ENCODE peak calls at places on chromosomes 7 and 10, in seven cellular contexts. C is HCT116; Z is A673; I is CD8-positive, alpha-beta memory T cell; Q is RWPE2; R is heart right ventricle; L is mesendoderm. S is an unnamed sample.

GRCh38 chr7:116446179-116446855 is 53.2 kb upstream of the CAV2 start:
- DNase-seq in C (no peak), Z (peak), I (no peak), Q (no peak), R (no peak), L (no peak), S (no peak)

GRCh38 chr10:96301616-96302015 is 2.6 kb upstream of the DNTT start:
- DNase-seq in C (no peak), Z (no peak), I (no peak), Q (no peak), R (no peak), L (peak), S (no peak)

GRCh38 chr7:5755704-5756131 is 25.7 kb downstream of the RNF216 start:
- DNase-seq in C (no peak), Z (peak), I (no peak), Q (no peak), R (no peak), L (no peak), S (no peak)

GRCh38 chr10:83522881-83523386 is 616.4 kb upstream of the GHITM start:
- DNase-seq in C (no peak), Z (no peak), I (no peak), Q (no peak), R (no peak), L (peak), S (peak)

GRCh38 chr10:71266147-71266917 is 52.7 kb upstream of the SLC29A3 start:
- DNase-seq in C (no peak), Z (peak), I (no peak), Q (no peak), R (peak), L (peak), S (peak)

GRCh38 chr7:91029688-91030087 is 234.5 kb upstream of the FZD1 start:
- DNase-seq in C (no peak), Z (no peak), I (no peak), Q (no peak), R (no peak), L (no peak), S (no peak)

GRCh38 chr10:11548763-11549089 is 62.7 kb downstream of the USP6NL start:
- DNase-seq in C (no peak), Z (no peak), I (no peak), Q (no peak), R (no peak), L (no peak), S (no peak)

GRCh38 chr7:99219185-99219767 is 11.4 kb upstream of the KPNA7 start:
- DNase-seq in C (no peak), Z (no peak), I (no peak), Q (no peak), R (no peak), L (no peak), S (no peak)

GRCh38 chr10:3574451-3574850 is 210.6 kb downstream of the KLF6 start:
- DNase-seq in C (no peak), Z (no peak), I (no peak), Q (no peak), R (no peak), L (no peak), S (no peak)

GRCh38 chr10:126017961-126018560 is 121.7 kb downstream of the FANK1 start:
- DNase-seq in C (no peak), Z (no peak), I (no peak), Q (no peak), R (no peak), L (no peak), S (no peak)

GRCh38 chr10:4319870-4320367 is 506.1 kb upstream of the AKR1E2 start:
- DNase-seq in C (no peak), Z (no peak), I (no peak), Q (no peak), R (no peak), L (no peak), S (no peak)

GRCh38 chr7:2757361-2757903 is 69.4 kb downstream of the AMZ1 start:
- DNase-seq in C (peak), Z (no peak), I (no peak), Q (no peak), R (peak), L (no peak), S (peak)

GRCh38 chr7:15015545-15016314 is 113.2 kb upstream of the DGKB start:
- DNase-seq in C (peak), Z (peak), I (no peak), Q (no peak), R (peak), L (peak), S (peak)

GRCh38 chr10:32744321-32744720 is 213.7 kb downstream of the ITGB1 start:
- DNase-seq in C (no peak), Z (no peak), I (no peak), Q (no peak), R (no peak), L (no peak), S (no peak)

GRCh38 chr7:121795736-121796135 is 77.2 kb upstream of the PTPRZ1 start:
- DNase-seq in C (no peak), Z (no peak), I (no peak), Q (no peak), R (no peak), L (no peak), S (no peak)

GRCh38 chr7:66380285-66380888 is 175.3 kb downstream of the TPST1 start:
- DNase-seq in C (peak), Z (no peak), I (no peak), Q (no peak), R (no peak), L (no peak), S (no peak)

GRCh38 chr7:16433568-16434122 is 12.3 kb upstream of the CRPPA start:
- DNase-seq in C (no peak), Z (no peak), I (no peak), Q (no peak), R (no peak), L (no peak), S (no peak)

GRCh38 chr7:139679731-139680594 is 97.8 kb downstream of the HIPK2 start:
- DNase-seq in C (no peak), Z (no peak), I (no peak), Q (no peak), R (no peak), L (no peak), S (no peak)

GRCh38 chr7:151091988-151092387 is 5.7 kb downstream of the AGAP3 start:
- DNase-seq in C (no peak), Z (no peak), I (no peak), Q (no peak), R (no peak), L (no peak), S (no peak)

GRCh38 chr7:150686030-150686626 is 622 bp downstream of the GIMAP2 start:
- DNase-seq in C (no peak), Z (peak), I (no peak), Q (no peak), R (no peak), L (no peak), S (no peak)

GRCh38 chr7:1387261-1387660 is 72.0 kb downstream of the MICALL2 start:
- DNase-seq in C (no peak), Z (no peak), I (no peak), Q (no peak), R (no peak), L (no peak), S (peak)

GRCh38 chr10:68154211-68154497 is 44.9 kb downstream of the MYPN start:
- DNase-seq in C (no peak), Z (peak), I (no peak), Q (no peak), R (peak), L (peak), S (peak)

GRCh38 chr10:664893-665292 is 24.6 kb downstream of the DIP2C start:
- DNase-seq in C (no peak), Z (no peak), I (no peak), Q (no peak), R (no peak), L (no peak), S (no peak)

GRCh38 chr10:98400482-98400881 is 14.5 kb downstream of the PYROXD2 start:
- DNase-seq in C (no peak), Z (no peak), I (no peak), Q (no peak), R (no peak), L (no peak), S (no peak)

GRCh38 chr10:34305189-34305588 is 509.9 kb downstream of the PARD3 start:
- DNase-seq in C (no peak), Z (no peak), I (no peak), Q (no peak), R (no peak), L (peak), S (no peak)

GRCh38 chr10:123991622-123992570 is 100.3 kb upstream of the CPXM2 start:
- DNase-seq in C (no peak), Z (no peak), I (no peak), Q (peak), R (no peak), L (no peak), S (no peak)

GRCh38 chr10:107653832-107654287 is 489.4 kb upstream of the SORCS1 start:
- DNase-seq in C (no peak), Z (peak), I (no peak), Q (no peak), R (no peak), L (no peak), S (no peak)

GRCh38 chr10:20986049-20986448 is 88.9 kb upstream of the NEBL start:
- DNase-seq in C (no peak), Z (no peak), I (no peak), Q (no peak), R (no peak), L (no peak), S (no peak)

GRCh38 chr10:126502481-126502880 is 114.2 kb upstream of the ADAM12 start:
- DNase-seq in C (no peak), Z (no peak), I (no peak), Q (no peak), R (no peak), L (no peak), S (no peak)

GRCh38 chr10:95445223-95445836 is 115.8 kb downstream of the SORBS1 start:
- DNase-seq in C (peak), Z (no peak), I (no peak), Q (no peak), R (peak), L (no peak), S (peak)

GRCh38 chr10:43702213-43702935 is 53.7 kb upstream of the ZNF32 start:
- DNase-seq in C (no peak), Z (no peak), I (no peak), Q (no peak), R (no peak), L (no peak), S (peak)

GRCh38 chr10:27244976-27245375 is 4.4 kb upstream of the ACBD5 start:
- DNase-seq in C (no peak), Z (no peak), I (no peak), Q (no peak), R (no peak), L (no peak), S (no peak)

GRCh38 chr10:124414077-124414476 is 4.6 kb downstream of the OAT start:
- DNase-seq in C (no peak), Z (no peak), I (no peak), Q (no peak), R (no peak), L (no peak), S (no peak)

GRCh38 chr10:50972591-50972990 is 87.2 kb upstream of the A1CF start:
- DNase-seq in C (no peak), Z (no peak), I (no peak), Q (no peak), R (no peak), L (no peak), S (no peak)

GRCh38 chr10:72340510-72340895 is 14.2 kb downstream of the DNAJB12 start:
- DNase-seq in C (no peak), Z (peak), I (peak), Q (no peak), R (peak), L (peak), S (peak)

GRCh38 chr10:127527891-127528290 is 21.2 kb upstream of the NPS start:
- DNase-seq in C (no peak), Z (peak), I (no peak), Q (no peak), R (peak), L (peak), S (peak)

GRCh38 chr10:30935078-30935477 is 96.6 kb downstream of the ZNF438 start:
- DNase-seq in C (no peak), Z (no peak), I (no peak), Q (no peak), R (no peak), L (no peak), S (no peak)

DNA sequence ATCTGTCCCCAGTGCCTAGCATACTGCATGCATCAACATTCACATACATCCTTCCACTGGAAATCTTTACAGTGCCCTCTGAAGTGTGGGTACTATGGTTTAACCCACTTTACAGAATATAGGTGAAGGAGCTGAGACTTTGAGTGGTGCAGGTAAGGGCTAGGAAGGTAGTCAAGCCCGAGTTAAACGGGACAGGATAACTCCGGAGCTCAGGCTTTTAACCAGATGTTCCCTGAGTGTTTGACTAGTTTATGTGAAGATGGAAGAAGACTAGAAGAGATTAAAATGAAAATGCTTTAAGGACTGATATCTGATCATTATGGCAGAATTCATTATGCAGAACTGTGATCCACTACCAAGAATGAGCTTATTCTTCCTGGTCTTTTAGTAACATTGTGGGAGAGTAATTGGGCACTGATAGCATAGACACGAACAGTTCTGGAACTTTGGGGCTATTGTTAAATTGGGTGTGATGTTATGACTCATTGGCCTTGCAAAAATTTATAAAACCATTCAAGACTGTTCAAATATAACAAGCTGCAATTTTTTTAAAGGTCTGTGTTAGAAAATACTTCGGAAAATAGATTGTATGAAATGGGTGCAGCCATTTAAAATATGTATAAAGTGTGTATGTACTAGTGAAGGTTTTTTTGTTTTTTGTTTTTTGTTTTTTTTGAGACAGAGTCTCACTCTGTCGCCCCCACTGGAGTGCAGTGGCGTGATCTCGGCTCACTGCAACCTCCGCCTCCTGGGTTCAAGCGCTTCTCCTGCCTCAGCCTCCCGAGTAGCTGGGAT is 4.4 kb downstream of the CUL1 start:
- DNase-seq in C (no peak), Z (no peak), I (no peak), Q (no peak), R (no peak), L (no peak), S (no peak)
- H3K27ac ChIP-seq in C (no peak), Z (no peak), I (no peak), Q (no peak), R (no peak), L (no peak), S (no peak)

GRCh38 chr7:7920056-7920455 is 48.5 kb upstream of the GLCCI1 start:
- DNase-seq in C (no peak), Z (no peak), I (no peak), Q (no peak), R (no peak), L (no peak), S (no peak)
- H3K4me3 ChIP-seq in C (no peak), Z (no peak), I (no peak), Q (no peak), R (no peak), L (no peak), S (no peak)

GRCh38 chr10:80442879-80443278 is 11.2 kb upstream of the TSPAN14 start:
- DNase-seq in C (no peak), Z (no peak), I (no peak), Q (no peak), R (no peak), L (no peak), S (no peak)

GRCh38 chr10:80443531-80443974 is 10.6 kb upstream of the TSPAN14 start:
- DNase-seq in C (no peak), Z (no peak), I (no peak), Q (no peak), R (no peak), L (peak), S (peak)

GRCh38 chr10:80444124-80444523 is 10.0 kb upstream of the TSPAN14 start:
- DNase-seq in C (no peak), Z (no peak), I (no peak), Q (no peak), R (no peak), L (no peak), S (no peak)

GRCh38 chr10:80447618-80448190 is 6.4 kb upstream of the TSPAN14 start:
- DNase-seq in C (no peak), Z (no peak), I (no peak), Q (no peak), R (no peak), L (no peak), S (no peak)

DNA sequence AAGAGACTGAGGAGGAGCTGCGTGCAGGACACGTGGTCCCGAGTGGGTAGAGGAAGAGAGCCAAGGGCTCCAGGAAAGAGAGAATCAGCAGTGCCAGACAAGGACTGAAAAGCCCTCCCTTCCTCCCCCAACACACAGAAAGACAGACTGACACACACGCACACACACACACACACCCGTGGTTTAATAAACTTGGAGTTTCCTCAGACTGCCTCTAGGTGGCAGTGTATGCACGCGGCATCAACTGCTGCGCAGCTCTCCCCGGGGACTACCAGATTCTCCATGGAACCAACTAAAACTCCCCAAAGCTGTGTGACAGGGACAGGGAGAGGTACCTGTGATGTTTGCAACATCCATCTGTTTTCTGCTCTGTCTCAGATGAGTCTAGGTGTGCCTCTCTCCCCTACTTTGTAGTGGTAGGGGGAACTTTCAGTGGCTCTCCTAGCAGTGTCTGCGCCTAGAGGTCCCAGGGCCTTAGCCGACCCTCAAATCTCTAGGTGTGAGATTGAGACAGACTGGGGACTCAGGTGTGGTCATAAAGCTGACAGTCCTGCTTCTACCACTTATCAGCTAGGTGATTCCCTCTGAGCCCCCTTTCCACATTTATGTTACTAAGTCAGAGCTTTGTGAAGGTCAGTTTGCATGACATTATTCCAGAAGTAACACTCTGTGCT is 9.3 kb upstream of the TSPAN14 start:
- DNase-seq in C (no peak), Z (peak), I (peak), Q (no peak), R (peak), L (peak), S (peak)
- H3K27ac ChIP-seq in C (no peak), Z (no peak), I (no peak), Q (peak), R (no peak), L (no peak), S (no peak)

GRCh38 chr7:55344840-55345239 is 20.3 kb upstream of the LANCL2 start:
- DNase-seq in C (no peak), Z (no peak), I (no peak), Q (no peak), R (no peak), L (no peak), S (no peak)
- H3K4me3 ChIP-seq in C (no peak), Z (no peak), I (no peak), Q (no peak), R (no peak), L (no peak), S (no peak)

GRCh38 chr10:14024349-14025202 is 306.1 kb downstream of the FRMD4A start:
- DNase-seq in C (no peak), Z (no peak), I (no peak), Q (no peak), R (no peak), L (no peak), S (no peak)
- H3K27ac ChIP-seq in C (no peak), Z (no peak), I (no peak), Q (no peak), R (peak), L (no peak), S (no peak)

GRCh38 chr10:22635650-22636049 is 78.7 kb downstream of the PIP4K2A start:
- DNase-seq in C (no peak), Z (no peak), I (no peak), Q (no peak), R (no peak), L (no peak), S (no peak)
- H3K4me3 ChIP-seq in C (no peak), Z (no peak), I (no peak), Q (no peak), R (no peak), L (no peak), S (no peak)

DNA sequence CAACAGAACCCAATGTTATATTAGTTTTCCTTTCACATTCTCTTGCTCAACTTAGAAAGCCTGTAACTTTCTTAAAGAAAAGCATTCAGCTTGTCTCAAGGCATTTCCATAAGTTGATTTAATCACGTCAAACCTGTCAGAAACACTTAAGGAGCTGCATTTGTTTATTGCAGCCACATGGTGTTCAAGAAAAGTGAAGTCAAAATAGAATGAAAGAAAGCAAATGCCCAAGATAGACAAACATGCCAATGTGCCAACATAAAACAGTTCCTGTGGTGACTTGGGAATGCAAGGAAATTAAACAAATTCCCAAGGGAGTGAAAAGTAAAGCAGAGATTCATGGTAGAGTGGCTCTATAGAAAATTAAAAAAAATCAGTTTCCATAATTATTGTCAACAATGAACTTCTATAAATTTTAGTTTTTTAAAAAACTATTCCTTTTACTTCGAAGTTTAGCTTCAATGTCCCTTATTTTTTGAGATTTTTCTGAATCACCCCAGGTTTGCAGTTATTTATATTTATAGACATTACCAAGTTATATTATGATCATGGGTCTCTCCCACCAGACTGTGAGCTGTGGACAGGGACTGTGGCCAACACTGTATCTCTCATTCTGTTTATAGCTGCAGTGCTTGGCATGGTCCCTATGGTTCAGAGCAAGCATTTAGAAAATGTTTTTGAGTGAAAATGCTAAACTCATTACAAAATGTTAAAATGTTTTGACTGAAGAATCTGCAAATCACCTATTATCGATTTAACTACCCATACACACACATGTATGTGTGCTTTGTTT is 887.4 kb downstream of the REEP3 start:
- DNase-seq in C (no peak), Z (peak), I (no peak), Q (no peak), R (no peak), L (no peak), S (no peak)
- H3K27ac ChIP-seq in C (no peak), Z (no peak), I (no peak), Q (no peak), R (no peak), L (no peak), S (no peak)

DNA sequence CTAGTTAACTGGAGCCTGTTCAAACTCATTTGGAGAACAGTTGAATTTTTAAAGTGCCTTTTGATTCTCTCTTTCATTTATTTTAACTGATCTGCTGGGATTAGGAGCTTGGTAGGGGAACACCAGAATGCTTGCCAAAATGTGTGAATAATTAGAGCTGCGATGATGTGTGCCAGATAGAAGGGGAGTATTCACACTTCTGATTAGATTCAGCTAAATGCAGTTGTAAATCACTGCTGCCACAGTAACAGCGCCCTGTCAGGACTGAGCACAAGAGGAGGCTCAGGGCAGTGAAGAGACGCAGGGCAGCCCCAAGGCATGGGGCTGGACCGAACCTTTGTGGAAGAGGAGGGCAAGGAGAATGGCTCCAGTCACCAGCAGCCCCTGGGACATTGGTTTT is 633.3 kb upstream of the GALNT17 start:
- DNase-seq in C (no peak), Z (peak), I (no peak), Q (no peak), R (no peak), L (peak), S (no peak)
- H3K4me3 ChIP-seq in C (no peak), Z (no peak), I (no peak), Q (no peak), R (no peak), L (no peak), S (no peak)

GRCh38 chr7:26102176-26102575 is 49.8 kb upstream of the NFE2L3 start:
- DNase-seq in C (no peak), Z (no peak), I (no peak), Q (no peak), R (no peak), L (peak), S (no peak)
- H3K27ac ChIP-seq in C (no peak), Z (no peak), I (no peak), Q (no peak), R (no peak), L (no peak), S (no peak)